ENCODE peak calls at places on chromosomes 12 and 14, in seven cellular contexts. N, A, Z, L, F, M and O are unnamed samples.

GRCh38 chr14:101926085-101926484 is 38.3 kb upstream of the DYNC1H1 start:
- DNase-seq in N (no peak), A (no peak), Z (no peak), L (no peak), F (no peak), M (no peak), O (no peak)

GRCh38 chr12:126772171-126772864 is 1494.7 kb upstream of the TMEM132C start:
- DNase-seq in N (peak; percentile 59), A (no peak), Z (peak; percentile 8), L (no peak), F (no peak), M (no peak), O (no peak)

GRCh38 chr12:93484315-93484981 is 17.1 kb downstream of the MRPL42 start:
- DNase-seq in N (no peak), A (no peak), Z (no peak), L (no peak), F (no peak), M (no peak), O (peak; percentile 50)

GRCh38 chr14:91367173-91368171 is 50.1 kb downstream of the CCDC88C start:
- DNase-seq in N (no peak), A (peak; percentile 45), Z (peak; percentile 74), L (no peak), F (no peak), M (no peak), O (no peak)

GRCh38 chr12:40055227-40055579 is 50.7 kb downstream of the SLC2A13 start:
- DNase-seq in N (no peak), A (no peak), Z (no peak), L (no peak), F (no peak), M (no peak), O (no peak)

GRCh38 chr14:61330511-61330910 is 9.1 kb downstream of the PRKCH start:
- DNase-seq in N (no peak), A (no peak), Z (no peak), L (no peak), F (no peak), M (no peak), O (no peak)

GRCh38 chr14:102590667-102591099 is 1.8 kb upstream of the RCOR1 start:
- DNase-seq in N (peak; percentile 62), A (no peak), Z (no peak), L (no peak), F (no peak), M (no peak), O (peak; percentile 70)

GRCh38 chr12:96194901-96195844 is 998 bp downstream of the ELK3 start:
- DNase-seq in N (peak; percentile 78), A (peak; percentile 23), Z (peak; percentile 71), L (peak; percentile 70), F (no peak), M (no peak), O (peak; percentile 64)

GRCh38 chr14:77264466-77265186 is 6.4 kb downstream of the NGB start:
- DNase-seq in N (no peak), A (no peak), Z (no peak), L (no peak), F (no peak), M (no peak), O (no peak)

GRCh38 chr12:32155911-32156585 is 49.4 kb downstream of the BICD1 start:
- DNase-seq in N (no peak), A (no peak), Z (no peak), L (no peak), F (peak; percentile 88), M (no peak), O (no peak)

GRCh38 chr12:93116632-93117031 is 187.5 kb upstream of the EEA1 start:
- DNase-seq in N (no peak), A (no peak), Z (no peak), L (no peak), F (no peak), M (no peak), O (no peak)

GRCh38 chr12:111173391-111174282 is 195.3 kb downstream of the PHETA1 start:
- DNase-seq in N (no peak), A (peak; percentile 8), Z (no peak), L (no peak), F (no peak), M (no peak), O (no peak)

GRCh38 chr14:89027097-89027740 is 202.8 kb downstream of the TTC8 start:
- DNase-seq in N (peak; percentile 86), A (no peak), Z (peak; percentile 56), L (no peak), F (no peak), M (no peak), O (peak; percentile 42)

GRCh38 chr12:107086314-107086713 is 7.0 kb downstream of the CRY1 start:
- DNase-seq in N (no peak), A (no peak), Z (no peak), L (no peak), F (no peak), M (no peak), O (no peak)

GRCh38 chr14:105979446-105979845 is 453.1 kb downstream of the TMEM121 start:
- DNase-seq in N (no peak), A (no peak), Z (no peak), L (no peak), F (no peak), M (no peak), O (no peak)

GRCh38 chr12:89932950-89933349 is 224.3 kb upstream of the ATP2B1 start:
- DNase-seq in N (no peak), A (no peak), Z (no peak), L (no peak), F (no peak), M (no peak), O (no peak)

GRCh38 chr14:30550335-30550734 is 8.6 kb upstream of the G2E3 start:
- DNase-seq in N (no peak), A (no peak), Z (no peak), L (no peak), F (no peak), M (no peak), O (no peak)

GRCh38 chr14:61247935-61248334 is 33.2 kb downstream of the TMEM30B start:
- DNase-seq in N (no peak), A (no peak), Z (no peak), L (no peak), F (no peak), M (no peak), O (no peak)

GRCh38 chr12:56631790-56632700 is 1.9 kb upstream of the BAZ2A start:
- DNase-seq in N (peak; percentile 82), A (peak; percentile 14), Z (peak; percentile 38), L (no peak), F (no peak), M (no peak), O (peak; percentile 40)

GRCh38 chr12:685388-685787 is 22.1 kb upstream of the NINJ2 start:
- DNase-seq in N (peak; percentile 82), A (no peak), Z (peak; percentile 78), L (no peak), F (no peak), M (no peak), O (no peak)

GRCh38 chr12:50317198-50317597 is 33.9 kb upstream of the LIMA1 start:
- DNase-seq in N (no peak), A (no peak), Z (no peak), L (no peak), F (no peak), M (no peak), O (no peak)

GRCh38 chr12:879641-880040 is 69.9 kb downstream of the RAD52 start:
- DNase-seq in N (no peak), A (no peak), Z (no peak), L (peak; percentile 3), F (no peak), M (no peak), O (no peak)

GRCh38 chr12:68406134-68406576 is 74.0 kb upstream of the MDM1 start:
- DNase-seq in N (no peak), A (peak; percentile 87), Z (no peak), L (peak; percentile 88), F (no peak), M (peak; percentile 26), O (no peak)

GRCh38 chr12:3571323-3571722 is 80.3 kb downstream of the PRMT8 start:
- DNase-seq in N (no peak), A (no peak), Z (no peak), L (no peak), F (no peak), M (no peak), O (no peak)

GRCh38 chr12:53078425-53079225 is 565 bp downstream of the SPRYD3 start:
- DNase-seq in N (no peak), A (no peak), Z (peak; percentile 61), L (no peak), F (no peak), M (no peak), O (peak; percentile 43)

GRCh38 chr12:104498211-104498801 is 41.6 kb downstream of the CHST11 start:
- DNase-seq in N (no peak), A (peak; percentile 90), Z (peak; percentile 27), L (no peak), F (no peak), M (no peak), O (no peak)